ENCODE peak calls at places on chromosomes 12 and 14, in eight cellular contexts. D is Peyer's patch, R is Caco-2, Y is fibroblast of lung, X is suprapubic skin, Q is cardiac muscle cell, N is Karpas-422, T is upper lobe of right lung. B is an unnamed sample. For H3K36me3, the result is how much of the 10 kb centered on the place peaks cover.

GRCh38 chr14:49552630-49553029 is 33.5 kb downstream of the RPS29 start:
- DNase-seq in D (no peak), R (no peak), Y (no peak), X (no peak), Q (no peak), N (no peak), T (no peak), B (no peak)

GRCh38 chr14:67934851-67935250 is 115.3 kb downstream of the RAD51B start:
- DNase-seq in D (no peak), R (no peak), Y (no peak), X (no peak), Q (no peak), N (no peak), T (no peak), B (no peak)

GRCh38 chr14:93332032-93332852 is 594 bp downstream of the BTBD7 start:
- DNase-seq in D (peak), R (peak), Y (peak), X (peak), Q (peak), N (peak), T (peak), B (peak)

GRCh38 chr12:98645572-98646067 is 530 bp downstream of the APAF1 start:
- DNase-seq in D (peak), R (peak), Y (peak), X (no peak), Q (no peak), N (peak), T (no peak), B (peak)

GRCh38 chr12:47794679-47795078 is 21.6 kb downstream of the SLC48A1 start:
- DNase-seq in D (no peak), R (no peak), Y (no peak), X (no peak), Q (no peak), N (no peak), T (no peak), B (no peak)

GRCh38 chr14:34911209-34912150 is 36.3 kb upstream of the BAZ1A start:
- DNase-seq in D (no peak), R (no peak), Y (peak), X (no peak), Q (peak), N (no peak), T (no peak), B (no peak)

GRCh38 chr12:125773033-125773432 is 707.8 kb downstream of the AACS start:
- DNase-seq in D (no peak), R (peak), Y (peak), X (no peak), Q (no peak), N (peak), T (peak), B (no peak)

GRCh38 chr14:32078794-32079663 is 1.9 kb downstream of the ARHGAP5 start:
- DNase-seq in D (no peak), R (peak), Y (peak), X (no peak), Q (peak), N (no peak), T (no peak), B (peak)

GRCh38 chr12:26017484-26018211 is 59.2 kb downstream of the RASSF8 start:
- DNase-seq in D (no peak), R (peak), Y (no peak), X (no peak), Q (peak), N (peak), T (no peak), B (peak)

GRCh38 chr12:87870061-87870460 is 159.1 kb downstream of the C12orf50 start:
- DNase-seq in D (no peak), R (no peak), Y (peak), X (no peak), Q (no peak), N (no peak), T (no peak), B (peak)

GRCh38 chr14:87205811-87206210 is 787.2 kb downstream of the GALC start:
- DNase-seq in D (no peak), R (no peak), Y (no peak), X (no peak), Q (no peak), N (peak), T (no peak), B (peak)

GRCh38 chr12:132015686-132016430 is 66.1 kb downstream of the EP400 start:
- DNase-seq in D (peak), R (no peak), Y (no peak), X (no peak), Q (no peak), N (no peak), T (no peak), B (no peak)

GRCh38 chr12:46555379-46555778 is 182.8 kb upstream of the SLC38A2 start:
- DNase-seq in D (no peak), R (no peak), Y (peak), X (no peak), Q (peak), N (no peak), T (no peak), B (peak)

GRCh38 chr14:34994668-34995067 is 11.9 kb downstream of the SRP54 start:
- DNase-seq in D (no peak), R (no peak), Y (no peak), X (no peak), Q (no peak), N (no peak), T (no peak), B (no peak)

GRCh38 chr12:106723416-106723815 is 51.1 kb upstream of the RIC8B start:
- DNase-seq in D (peak), R (no peak), Y (no peak), X (no peak), Q (no peak), N (no peak), T (no peak), B (no peak)

GRCh38 chr12:109624467-109624866 is 50.9 kb downstream of the MVK start:
- DNase-seq in D (no peak), R (no peak), Y (no peak), X (no peak), Q (no peak), N (no peak), T (no peak), B (peak)

GRCh38 chr12:44876554-44877275 is 600 bp upstream of the NELL2 start:
- DNase-seq in D (no peak), R (peak), Y (peak), X (no peak), Q (peak), N (peak), T (peak), B (no peak)

GRCh38 chr14:32201816-32202467 is at the start of gene RNU6-7:
- DNase-seq in D (peak), R (peak), Y (peak), X (no peak), Q (peak), N (peak), T (no peak), B (peak)

GRCh38 chr14:98207466-98207865 is 1064.5 kb downstream of the BCL11B start:
- DNase-seq in D (no peak), R (no peak), Y (no peak), X (no peak), Q (no peak), N (no peak), T (no peak), B (no peak)

GRCh38 chr14:101228949-101229541 is 325.5 kb upstream of the RTL1 start:
- DNase-seq in D (peak), R (no peak), Y (no peak), X (peak), Q (no peak), N (no peak), T (no peak), B (no peak)

GRCh38 chr12:34400986-34401658 is 378.8 kb downstream of the ALG10 start:
- DNase-seq in D (peak), R (no peak), Y (no peak), X (peak), Q (no peak), N (no peak), T (peak), B (no peak)

DNA sequence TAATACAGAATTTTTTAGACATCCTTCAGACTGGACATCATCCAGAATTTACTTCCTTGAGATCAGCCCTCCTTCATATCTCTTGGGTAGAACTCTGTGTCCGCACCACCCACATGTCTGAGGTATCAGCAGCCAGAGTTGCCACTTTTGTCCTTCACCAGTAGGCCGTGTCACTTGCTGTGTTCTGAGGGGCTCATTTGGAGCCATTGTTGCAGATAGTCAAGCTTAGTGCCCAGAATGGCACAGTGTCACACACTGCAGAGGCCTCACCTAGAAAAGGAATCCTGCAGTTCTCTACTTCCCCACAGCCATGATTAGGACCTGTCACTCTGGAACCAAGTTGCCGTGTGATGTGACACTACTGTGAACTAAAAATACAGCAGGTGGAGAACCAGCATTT is 36.9 kb upstream of the KCNK13 start:
- DNase-seq in D (no peak), R (no peak), Y (no peak), X (no peak), Q (peak), N (no peak), T (no peak), B (no peak)
- H3K36me3 ChIP-seq in D (under half), R (under half), Y (under half), X (under half), Q (under half), N (half or more), T (under half), B (under half)

GRCh38 chr12:6569786-6570185 is 1.7 kb upstream of the NOP2 start:
- DNase-seq in D (no peak), R (no peak), Y (no peak), X (no peak), Q (no peak), N (no peak), T (no peak), B (no peak)
- H3K36me3 ChIP-seq in D (under half), R (under half), Y (under half), X (half or more), Q (half or more), N (under half), T (half or more), B (under half)

DNA sequence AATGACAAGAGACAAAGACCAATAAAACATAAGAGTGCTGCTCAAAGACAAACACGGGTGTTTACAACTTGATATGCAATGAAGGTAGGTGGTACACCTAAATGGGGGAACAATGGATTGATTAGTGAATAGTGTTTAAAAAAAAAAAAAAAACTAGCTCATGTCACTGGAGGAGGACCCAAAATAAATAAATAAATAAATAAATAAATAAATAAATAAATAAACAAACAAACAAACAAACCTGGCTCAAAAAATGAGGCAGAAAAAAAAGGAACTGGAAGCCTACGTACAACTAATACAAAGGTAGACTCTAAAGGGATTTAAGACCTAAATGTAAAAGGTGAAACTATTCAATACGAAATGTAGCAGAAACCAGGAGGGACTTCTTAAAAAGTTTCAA is 18.6 kb downstream of the NAP1L1 start:
- DNase-seq in D (no peak), R (no peak), Y (no peak), X (no peak), Q (no peak), N (no peak), T (no peak), B (no peak)
- H3K36me3 ChIP-seq in D (under half), R (under half), Y (under half), X (under half), Q (under half), N (half or more), T (half or more), B (under half)

DNA sequence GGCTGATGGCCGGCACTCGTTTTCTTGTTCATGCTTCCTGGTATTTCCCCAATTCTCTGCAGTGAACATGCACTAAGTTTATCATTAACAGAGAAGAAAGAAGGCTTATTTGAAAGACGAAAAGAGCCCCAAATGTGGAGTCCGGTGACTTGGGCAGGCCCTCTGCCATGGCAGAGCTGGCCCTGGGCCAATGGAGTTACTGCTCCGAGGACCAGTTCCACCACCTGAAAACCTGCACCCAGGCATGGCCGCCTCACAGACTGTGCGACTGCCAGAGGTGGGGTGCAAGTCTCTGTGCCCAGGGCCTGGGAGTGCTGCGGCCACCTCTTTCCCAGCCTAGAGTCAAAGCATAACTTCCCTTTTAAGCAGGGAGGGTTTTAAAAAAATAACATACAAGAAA is 24.9 kb downstream of the DEGS2 start:
- DNase-seq in D (no peak), R (no peak), Y (no peak), X (no peak), Q (no peak), N (no peak), T (no peak), B (no peak)
- H3K36me3 ChIP-seq in D (under half), R (under half), Y (under half), X (under half), Q (under half), N (under half), T (half or more), B (under half)

DNA sequence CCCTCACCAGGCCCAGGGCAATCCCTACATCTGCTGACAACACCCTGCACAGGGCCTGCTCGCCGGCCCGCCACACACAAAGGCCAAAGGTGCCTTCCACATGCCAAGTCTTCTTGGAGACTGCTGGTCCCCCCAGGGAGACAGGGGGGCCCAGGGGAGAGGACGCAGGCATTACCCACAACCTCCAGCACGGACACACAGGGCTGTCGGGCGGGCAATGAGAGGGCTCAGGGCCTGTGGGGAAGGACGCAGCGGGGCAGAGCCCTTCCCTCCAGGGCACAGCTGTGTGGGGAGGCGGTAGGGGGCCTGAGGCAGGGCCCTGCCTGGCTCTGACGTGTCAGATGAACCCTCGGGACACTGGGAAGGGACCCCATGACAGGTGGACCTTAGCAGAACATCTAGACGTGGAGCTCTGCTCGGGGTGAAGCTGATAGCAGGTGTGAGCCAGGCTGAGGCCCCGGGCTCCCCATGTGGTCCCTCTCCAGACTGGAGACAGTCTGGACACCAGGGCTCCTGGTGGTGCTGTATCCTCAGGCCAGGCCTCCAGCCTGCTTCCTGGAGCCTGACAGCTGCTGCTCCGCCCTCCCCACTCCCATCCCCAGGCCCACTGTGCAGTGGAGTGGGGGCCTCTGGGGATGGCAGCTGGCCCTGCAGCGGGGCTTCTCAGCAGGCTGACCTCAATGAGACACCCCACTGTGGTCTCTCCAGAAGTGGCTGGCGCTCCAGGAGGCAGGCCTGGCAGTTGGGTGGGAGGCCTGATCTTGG is 31.6 kb upstream of the NUDT14 start:
- DNase-seq in D (no peak), R (no peak), Y (no peak), X (no peak), Q (no peak), N (no peak), T (no peak), B (no peak)
- H3K36me3 ChIP-seq in D (under half), R (under half), Y (under half), X (half or more), Q (under half), N (under half), T (under half), B (under half)

GRCh38 chr12:119676573-119676972 is 8.6 kb downstream of the PRKAB1 start:
- DNase-seq in D (no peak), R (no peak), Y (no peak), X (no peak), Q (no peak), N (no peak), T (no peak), B (no peak)
- H3K36me3 ChIP-seq in D (under half), R (under half), Y (under half), X (half or more), Q (half or more), N (half or more), T (half or more), B (under half)

GRCh38 chr12:11347810-11348209 is 37.6 kb upstream of the PRB4 start:
- DNase-seq in D (no peak), R (peak), Y (no peak), X (no peak), Q (no peak), N (no peak), T (no peak), B (no peak)
- H3K36me3 ChIP-seq in D (under half), R (under half), Y (under half), X (under half), Q (under half), N (under half), T (under half), B (under half)